ENCODE peak calls at places on chromosomes 1 and 21, in seven cellular contexts. One of them, this sample, is unnamed.

GRCh38 chr1:111738436-111739221 is 566 bp downstream of the INKA2 start:
- DNase-seq in left ventricle myocardium inferior: peak; percentile 82
- DNase-seq in heart right ventricle: peak; percentile 85
- DNase-seq in tibial artery: peak; percentile 67
- DNase-seq in tibial nerve: peak; percentile 38
- DNase-seq in transverse colon: peak; percentile 71
- DNase-seq in ascending aorta: no peak
- DNase-seq in this sample: peak; percentile 91

GRCh38 chr1:114235956-114236355 is 82.3 kb upstream of the SYT6 start:
- DNase-seq in left ventricle myocardium inferior: no peak
- DNase-seq in heart right ventricle: no peak
- DNase-seq in tibial artery: no peak
- DNase-seq in tibial nerve: no peak
- DNase-seq in transverse colon: peak; percentile 40
- DNase-seq in ascending aorta: no peak
- DNase-seq in this sample: no peak

GRCh38 chr1:203765029-203765837 is at the start of gene LAX1:
- DNase-seq in left ventricle myocardium inferior: no peak
- DNase-seq in heart right ventricle: no peak
- DNase-seq in tibial artery: no peak
- DNase-seq in tibial nerve: no peak
- DNase-seq in transverse colon: peak; percentile 59
- DNase-seq in ascending aorta: no peak
- DNase-seq in this sample: no peak

GRCh38 chr1:29592261-29592615 is 355.9 kb downstream of the PTPRU start:
- DNase-seq in left ventricle myocardium inferior: no peak
- DNase-seq in heart right ventricle: no peak
- DNase-seq in tibial artery: no peak
- DNase-seq in tibial nerve: no peak
- DNase-seq in transverse colon: no peak
- DNase-seq in ascending aorta: no peak
- DNase-seq in this sample: peak; percentile 38

GRCh38 chr1:7516341-7516740 is 254.8 kb upstream of the VAMP3 start:
- DNase-seq in left ventricle myocardium inferior: peak; percentile 41
- DNase-seq in heart right ventricle: no peak
- DNase-seq in tibial artery: no peak
- DNase-seq in tibial nerve: no peak
- DNase-seq in transverse colon: no peak
- DNase-seq in ascending aorta: no peak
- DNase-seq in this sample: no peak

GRCh38 chr1:243299069-243299468 is 43.2 kb downstream of the SDCCAG8 start:
- DNase-seq in left ventricle myocardium inferior: no peak
- DNase-seq in heart right ventricle: no peak
- DNase-seq in tibial artery: no peak
- DNase-seq in tibial nerve: no peak
- DNase-seq in transverse colon: no peak
- DNase-seq in ascending aorta: no peak
- DNase-seq in this sample: no peak

GRCh38 chr1:3440282-3440681 is 14.2 kb upstream of the ARHGEF16 start:
- DNase-seq in left ventricle myocardium inferior: no peak
- DNase-seq in heart right ventricle: peak; percentile 6
- DNase-seq in tibial artery: no peak
- DNase-seq in tibial nerve: no peak
- DNase-seq in transverse colon: no peak
- DNase-seq in ascending aorta: no peak
- DNase-seq in this sample: no peak

GRCh38 chr1:30698401-30698981 is 24.9 kb downstream of the MATN1 start:
- DNase-seq in left ventricle myocardium inferior: no peak
- DNase-seq in heart right ventricle: no peak
- DNase-seq in tibial artery: peak; percentile 63
- DNase-seq in tibial nerve: no peak
- DNase-seq in transverse colon: no peak
- DNase-seq in ascending aorta: no peak
- DNase-seq in this sample: no peak

GRCh38 chr21:36691539-36692124 is 7.3 kb upstream of the SIM2 start:
- DNase-seq in left ventricle myocardium inferior: no peak
- DNase-seq in heart right ventricle: no peak
- DNase-seq in tibial artery: no peak
- DNase-seq in tibial nerve: no peak
- DNase-seq in transverse colon: no peak
- DNase-seq in ascending aorta: no peak
- DNase-seq in this sample: no peak

GRCh38 chr1:3125078-3125477 is 56.1 kb downstream of the PRDM16 start:
- DNase-seq in left ventricle myocardium inferior: no peak
- DNase-seq in heart right ventricle: no peak
- DNase-seq in tibial artery: peak; percentile 32
- DNase-seq in tibial nerve: no peak
- DNase-seq in transverse colon: no peak
- DNase-seq in ascending aorta: peak; percentile 39
- DNase-seq in this sample: no peak

GRCh38 chr1:152505083-152505482 is 5.5 kb upstream of the LCE5A start:
- DNase-seq in left ventricle myocardium inferior: no peak
- DNase-seq in heart right ventricle: no peak
- DNase-seq in tibial artery: no peak
- DNase-seq in tibial nerve: no peak
- DNase-seq in transverse colon: no peak
- DNase-seq in ascending aorta: no peak
- DNase-seq in this sample: no peak

DNA sequence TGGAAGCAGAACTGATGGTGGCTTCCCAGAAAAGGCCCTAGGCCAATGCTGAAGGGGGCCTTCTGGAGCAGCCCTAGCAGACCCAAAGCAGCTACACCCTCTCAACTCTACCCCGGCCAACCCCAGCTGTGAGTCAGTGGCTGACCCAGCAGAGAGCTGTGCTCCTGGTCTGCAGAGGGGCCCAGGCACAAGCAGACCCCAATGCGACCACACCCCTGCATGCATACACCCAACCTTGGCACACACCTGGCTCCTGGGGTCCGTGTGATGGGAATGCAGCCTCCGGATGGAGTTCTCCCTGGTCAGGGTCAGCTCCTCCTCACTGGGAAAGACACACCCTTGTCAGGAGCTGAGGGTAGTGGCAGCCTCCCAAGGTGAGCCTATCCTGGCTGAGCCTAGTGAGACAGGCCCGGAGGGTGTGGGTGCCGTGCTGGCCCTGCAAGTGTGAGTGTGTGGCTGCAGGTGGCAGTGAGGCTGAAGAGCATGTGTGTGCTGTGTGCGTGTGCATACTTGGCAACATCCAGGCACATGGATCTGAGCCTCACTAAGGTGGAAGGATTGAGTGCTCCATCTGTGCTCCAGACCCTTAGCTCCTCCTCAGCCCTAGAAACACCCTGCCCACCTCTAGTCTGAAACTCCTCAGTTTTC is 3.9 kb upstream of the ARHGAP30 start:
- DNase-seq in left ventricle myocardium inferior: no peak
- DNase-seq in heart right ventricle: no peak
- DNase-seq in tibial artery: no peak
- DNase-seq in tibial nerve: no peak
- DNase-seq in transverse colon: peak; percentile 65
- DNase-seq in ascending aorta: no peak
- DNase-seq in this sample: no peak
- TF ChIP-seq CTCF in left ventricle myocardium inferior: no peak
- TF ChIP-seq CTCF in heart right ventricle: no peak
- TF ChIP-seq CTCF in tibial artery: no peak
- TF ChIP-seq CTCF in tibial nerve: no peak
- TF ChIP-seq CTCF in transverse colon: no peak
- TF ChIP-seq CTCF in ascending aorta: no peak
- TF ChIP-seq CTCF in this sample: no peak

DNA sequence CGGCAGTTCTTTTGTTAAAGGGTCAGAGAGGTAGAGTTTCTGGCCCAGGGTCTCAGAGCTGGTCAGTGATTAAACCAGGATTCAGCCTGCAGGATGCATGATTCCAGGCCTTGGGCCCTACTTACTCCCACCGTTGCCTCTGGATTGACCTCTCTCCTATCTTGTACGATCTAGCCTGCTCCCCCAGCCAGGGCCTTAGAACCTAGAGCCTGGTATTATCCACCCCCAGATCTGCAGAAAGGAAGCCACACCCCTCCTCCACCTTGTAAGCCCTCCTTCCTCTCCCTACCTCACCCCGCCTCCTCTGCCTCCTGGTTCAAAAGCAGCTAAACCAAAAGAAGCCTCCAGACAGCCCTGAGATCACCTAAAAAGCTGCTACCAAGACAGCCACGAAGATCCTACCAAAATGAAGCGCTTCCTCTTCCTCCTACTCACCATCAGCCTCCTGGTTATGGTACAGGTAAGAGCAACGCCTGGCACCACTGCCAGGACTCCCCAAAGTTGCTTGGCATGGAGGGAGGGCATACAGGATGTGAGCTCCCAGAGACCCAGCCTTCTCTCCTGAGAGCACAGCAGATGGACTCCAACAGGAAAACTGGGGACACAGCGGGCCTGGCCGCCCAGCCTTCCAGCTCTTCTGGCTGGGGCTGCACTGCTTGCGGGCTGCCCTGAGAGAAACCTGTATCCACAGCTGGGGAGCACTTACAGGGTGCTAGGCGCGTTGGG is at the start of gene CD52:
- DNase-seq in left ventricle myocardium inferior: no peak
- DNase-seq in heart right ventricle: no peak
- DNase-seq in tibial artery: no peak
- DNase-seq in tibial nerve: no peak
- DNase-seq in transverse colon: peak; percentile 63
- DNase-seq in ascending aorta: no peak
- DNase-seq in this sample: no peak
- H3K27ac ChIP-seq in left ventricle myocardium inferior: peak within 1 kb of the TSS; percentile 40
- H3K27ac ChIP-seq in heart right ventricle: peak within 1 kb of the TSS; percentile 23
- H3K27ac ChIP-seq in tibial artery: no peak within 1 kb of the TSS
- H3K27ac ChIP-seq in tibial nerve: peak within 1 kb of the TSS; percentile 28
- H3K27ac ChIP-seq in transverse colon: peak within 1 kb of the TSS; percentile 64
- H3K27ac ChIP-seq in ascending aorta: no peak within 1 kb of the TSS
- H3K27ac ChIP-seq in this sample: no peak within 1 kb of the TSS

GRCh38 chr1:40508375-40509341 is at the start of gene EXO5:
- DNase-seq in left ventricle myocardium inferior: peak; percentile 86
- DNase-seq in heart right ventricle: peak; percentile 84
- DNase-seq in tibial artery: peak; percentile 80
- DNase-seq in tibial nerve: peak; percentile 50
- DNase-seq in transverse colon: peak; percentile 85
- DNase-seq in ascending aorta: peak; percentile 16
- DNase-seq in this sample: peak; percentile 83
- TF ChIP-seq CTCF in left ventricle myocardium inferior: no peak
- TF ChIP-seq CTCF in heart right ventricle: no peak
- TF ChIP-seq CTCF in tibial artery: no peak
- TF ChIP-seq CTCF in tibial nerve: no peak
- TF ChIP-seq CTCF in transverse colon: no peak
- TF ChIP-seq CTCF in ascending aorta: no peak
- TF ChIP-seq CTCF in this sample: no peak

GRCh38 chr1:212232020-212232570 is 53.1 kb upstream of the PPP2R5A start:
- DNase-seq in left ventricle myocardium inferior: no peak
- DNase-seq in heart right ventricle: no peak
- DNase-seq in tibial artery: no peak
- DNase-seq in tibial nerve: no peak
- DNase-seq in transverse colon: no peak
- DNase-seq in ascending aorta: no peak
- DNase-seq in this sample: no peak
- H3K27ac ChIP-seq in left ventricle myocardium inferior: no peak overlapping the region
- H3K27ac ChIP-seq in heart right ventricle: no peak overlapping the region
- H3K27ac ChIP-seq in tibial artery: no peak overlapping the region
- H3K27ac ChIP-seq in tibial nerve: no peak overlapping the region
- H3K27ac ChIP-seq in transverse colon: no peak overlapping the region
- H3K27ac ChIP-seq in ascending aorta: no peak overlapping the region
- H3K27ac ChIP-seq in this sample: no peak overlapping the region

GRCh38 chr1:19577001-19577400 is 67.1 kb upstream of the NBL1 start:
- DNase-seq in left ventricle myocardium inferior: no peak
- DNase-seq in heart right ventricle: no peak
- DNase-seq in tibial artery: peak; percentile 21
- DNase-seq in tibial nerve: no peak
- DNase-seq in transverse colon: no peak
- DNase-seq in ascending aorta: no peak
- DNase-seq in this sample: no peak
- TF ChIP-seq CTCF in left ventricle myocardium inferior: no peak
- TF ChIP-seq CTCF in heart right ventricle: no peak
- TF ChIP-seq CTCF in tibial artery: no peak
- TF ChIP-seq CTCF in tibial nerve: no peak
- TF ChIP-seq CTCF in transverse colon: no peak
- TF ChIP-seq CTCF in ascending aorta: no peak
- TF ChIP-seq CTCF in this sample: no peak

GRCh38 chr1:1348420-1349255 is 580 bp downstream of the DVL1 start:
- DNase-seq in left ventricle myocardium inferior: no peak
- DNase-seq in heart right ventricle: no peak
- DNase-seq in tibial artery: peak; percentile 48
- DNase-seq in tibial nerve: no peak
- DNase-seq in transverse colon: no peak
- DNase-seq in ascending aorta: no peak
- DNase-seq in this sample: no peak
- H3K27ac ChIP-seq in left ventricle myocardium inferior: peak overlapping the region; percentile 91
- H3K27ac ChIP-seq in heart right ventricle: peak overlapping the region; percentile 85
- H3K27ac ChIP-seq in tibial artery: peak overlapping the region; percentile 66
- H3K27ac ChIP-seq in tibial nerve: peak overlapping the region; percentile 84
- H3K27ac ChIP-seq in transverse colon: peak overlapping the region; percentile 88
- H3K27ac ChIP-seq in ascending aorta: peak overlapping the region; percentile 15
- H3K27ac ChIP-seq in this sample: peak overlapping the region; percentile 86

DNA sequence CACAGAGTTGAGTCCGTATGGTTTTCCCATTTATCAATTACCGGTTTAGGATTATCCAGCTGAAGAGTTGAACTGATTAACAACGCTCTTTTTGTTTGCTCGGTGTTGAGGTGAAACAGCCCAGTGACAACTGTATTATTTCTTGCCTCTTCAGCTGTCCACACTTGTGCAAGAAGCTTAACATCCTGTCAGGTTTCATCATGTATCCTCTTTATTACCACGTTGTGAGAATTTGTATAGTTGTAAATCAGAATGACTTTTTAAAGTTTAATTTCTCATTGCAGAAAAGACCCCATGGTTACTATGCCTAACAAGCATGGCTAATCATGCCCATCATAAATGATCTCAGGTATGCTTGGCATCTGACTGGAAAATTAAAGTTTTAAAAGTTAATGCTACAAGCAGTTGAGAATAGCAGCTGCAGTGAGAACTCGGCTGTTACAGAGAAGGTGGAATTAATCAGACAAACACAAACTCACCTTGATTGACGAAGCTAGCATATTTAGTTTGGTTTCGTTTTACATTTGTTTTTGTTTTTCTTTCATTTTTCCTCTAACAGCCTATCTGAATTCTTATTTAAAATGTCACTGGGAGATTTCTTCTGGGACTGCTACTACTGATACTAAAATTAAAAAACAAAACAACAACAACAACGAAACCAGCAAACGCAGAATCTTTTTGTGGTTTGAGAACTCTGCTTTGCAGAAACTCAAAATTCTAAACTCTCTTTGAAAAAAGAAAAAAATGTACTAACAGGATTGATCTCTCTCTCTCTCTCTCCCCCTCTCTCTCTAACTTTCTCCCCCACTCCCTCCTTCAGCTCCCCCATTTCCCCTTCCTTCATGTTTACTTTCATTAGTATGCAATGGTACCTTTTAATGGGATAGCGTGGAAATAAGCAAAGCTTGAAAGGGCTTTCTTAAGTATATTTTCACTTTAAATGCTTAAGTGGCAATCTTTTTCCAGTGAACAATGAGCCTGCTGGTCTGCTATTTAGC is 562.9 kb upstream of the ADGRL2 start:
- DNase-seq in left ventricle myocardium inferior: no peak
- DNase-seq in heart right ventricle: no peak
- DNase-seq in tibial artery: no peak
- DNase-seq in tibial nerve: no peak
- DNase-seq in transverse colon: no peak
- DNase-seq in ascending aorta: no peak
- DNase-seq in this sample: no peak
- TF ChIP-seq CTCF in left ventricle myocardium inferior: no peak
- TF ChIP-seq CTCF in heart right ventricle: no peak
- TF ChIP-seq CTCF in tibial artery: no peak
- TF ChIP-seq CTCF in tibial nerve: no peak
- TF ChIP-seq CTCF in transverse colon: no peak
- TF ChIP-seq CTCF in ascending aorta: no peak
- TF ChIP-seq CTCF in this sample: no peak

This sample was measured in coronary artery.